ENCODE peak calls at places on chromosomes 13 and 19, in seven cellular contexts. One of them, this sample, is unnamed.

GRCh38 chr19:38719761-38720558 is 24.3 kb downstream of the CAPN12 start:
- DNase-seq in HCT116: no peak
- DNase-seq in GM12878: no peak
- DNase-seq in SK-N-SH: no peak
- DNase-seq in HepG2: no peak
- DNase-seq in K562: no peak
- DNase-seq in H1: no peak
- DNase-seq in this sample: no peak

GRCh38 chr13:42548731-42549554 is 25.0 kb upstream of the TNFSF11 start:
- DNase-seq in GM12878: peak; percentile 98
- DNase-seq in HCT116: no peak
- DNase-seq in H1: no peak
- DNase-seq in SK-N-SH: no peak
- DNase-seq in K562: no peak
- DNase-seq in HepG2: no peak
- DNase-seq in this sample: no peak

GRCh38 chr13:24502567-24503375 is 9.8 kb downstream of the PARP4 start:
- DNase-seq in H1: no peak
- DNase-seq in HepG2: peak; percentile 48
- DNase-seq in HCT116: peak; percentile 29
- DNase-seq in GM12878: no peak
- DNase-seq in SK-N-SH: no peak
- DNase-seq in K562: no peak
- DNase-seq in this sample: peak; percentile 9

GRCh38 chr19:52670046-52670445 is 31.9 kb upstream of the ZNF83 start:
- DNase-seq in HepG2: no peak
- DNase-seq in H1: no peak
- DNase-seq in HCT116: peak; percentile 75
- DNase-seq in GM12878: no peak
- DNase-seq in SK-N-SH: no peak
- DNase-seq in K562: no peak
- DNase-seq in this sample: no peak

GRCh38 chr19:1465191-1466016 is 13.6 kb downstream of the C19orf25 start:
- DNase-seq in HCT116: no peak
- DNase-seq in K562: no peak
- DNase-seq in H1: no peak
- DNase-seq in HepG2: no peak
- DNase-seq in SK-N-SH: no peak
- DNase-seq in GM12878: no peak
- DNase-seq in this sample: no peak

GRCh38 chr13:39835253-39835652 is 179.8 kb downstream of the COG6 start:
- DNase-seq in K562: no peak
- DNase-seq in HepG2: no peak
- DNase-seq in HCT116: no peak
- DNase-seq in SK-N-SH: no peak
- DNase-seq in GM12878: no peak
- DNase-seq in H1: no peak
- DNase-seq in this sample: peak; percentile 23

GRCh38 chr13:99320693-99321481 is 13.7 kb upstream of the GPR183 start:
- DNase-seq in K562: no peak
- DNase-seq in H1: no peak
- DNase-seq in HepG2: no peak
- DNase-seq in HCT116: peak; percentile 68
- DNase-seq in SK-N-SH: no peak
- DNase-seq in GM12878: no peak
- DNase-seq in this sample: no peak

GRCh38 chr19:1376415-1376805 is 7.3 kb upstream of the NDUFS7 start:
- DNase-seq in GM12878: no peak
- DNase-seq in K562: no peak
- DNase-seq in SK-N-SH: no peak
- DNase-seq in HCT116: no peak
- DNase-seq in HepG2: no peak
- DNase-seq in H1: no peak
- DNase-seq in this sample: no peak

GRCh38 chr19:19214892-19215291 is 3.1 kb downstream of the NCAN start:
- DNase-seq in GM12878: no peak
- DNase-seq in SK-N-SH: no peak
- DNase-seq in HCT116: no peak
- DNase-seq in H1: no peak
- DNase-seq in K562: peak; percentile 80
- DNase-seq in HepG2: peak; percentile 30
- DNase-seq in this sample: peak; percentile 37

GRCh38 chr19:13212759-13213330 is 62.6 kb downstream of the IER2 start:
- DNase-seq in K562: peak; percentile 83
- DNase-seq in HCT116: peak; percentile 56
- DNase-seq in SK-N-SH: peak; percentile 72
- DNase-seq in H1: no peak
- DNase-seq in GM12878: peak; percentile 20
- DNase-seq in HepG2: peak; percentile 58
- DNase-seq in this sample: no peak

GRCh38 chr13:101452519-101453485 is at the start of gene ITGBL1:
- DNase-seq in K562: no peak
- DNase-seq in HepG2: no peak
- DNase-seq in H1: no peak
- DNase-seq in GM12878: no peak
- DNase-seq in HCT116: no peak
- DNase-seq in SK-N-SH: peak; percentile 38
- DNase-seq in this sample: no peak

GRCh38 chr13:99357149-99357596 is 50.0 kb upstream of the GPR183 start:
- DNase-seq in H1: no peak
- DNase-seq in K562: peak; percentile 36
- DNase-seq in SK-N-SH: no peak
- DNase-seq in HepG2: no peak
- DNase-seq in HCT116: no peak
- DNase-seq in GM12878: peak; percentile 61
- DNase-seq in this sample: no peak

GRCh38 chr19:38735257-38735686 is 9.0 kb downstream of the CAPN12 start:
- DNase-seq in H1: no peak
- DNase-seq in HCT116: no peak
- DNase-seq in HepG2: no peak
- DNase-seq in K562: peak; percentile 63
- DNase-seq in GM12878: no peak
- DNase-seq in SK-N-SH: peak; percentile 81
- DNase-seq in this sample: no peak

GRCh38 chr13:46071590-46072249 is 19.2 kb upstream of the ZC3H13 start:
- DNase-seq in GM12878: peak; percentile 70
- DNase-seq in K562: no peak
- DNase-seq in SK-N-SH: no peak
- DNase-seq in HepG2: peak; percentile 43
- DNase-seq in H1: no peak
- DNase-seq in HCT116: no peak
- DNase-seq in this sample: no peak

GRCh38 chr19:43332058-43332922 is 21.2 kb upstream of the CD177 start:
- DNase-seq in K562: no peak
- DNase-seq in SK-N-SH: no peak
- DNase-seq in GM12878: no peak
- DNase-seq in HCT116: no peak
- DNase-seq in H1: no peak
- DNase-seq in HepG2: no peak
- DNase-seq in this sample: no peak

GRCh38 chr19:14686411-14686810 is 3.4 kb upstream of the ZNF333 start:
- DNase-seq in K562: no peak
- DNase-seq in SK-N-SH: no peak
- DNase-seq in H1: no peak
- DNase-seq in HCT116: peak; percentile 29
- DNase-seq in GM12878: no peak
- DNase-seq in HepG2: peak; percentile 8
- DNase-seq in this sample: peak; percentile 49

GRCh38 chr19:29771708-29772415 is 39.9 kb upstream of the CCNE1 start:
- DNase-seq in GM12878: no peak
- DNase-seq in H1: peak; percentile 41
- DNase-seq in HepG2: peak; percentile 41
- DNase-seq in SK-N-SH: peak; percentile 86
- DNase-seq in HCT116: peak; percentile 43
- DNase-seq in K562: peak; percentile 79
- DNase-seq in this sample: peak; percentile 74

GRCh38 chr13:34863360-34864135 is 78.5 kb upstream of the NBEA start:
- DNase-seq in HepG2: peak; percentile 3
- DNase-seq in HCT116: peak; percentile 68
- DNase-seq in K562: no peak
- DNase-seq in H1: no peak
- DNase-seq in SK-N-SH: no peak
- DNase-seq in GM12878: no peak
- DNase-seq in this sample: no peak

GRCh38 chr19:14349426-14349825 is 31.8 kb upstream of the ADGRE5 start:
- DNase-seq in HepG2: no peak
- DNase-seq in K562: peak; percentile 3
- DNase-seq in H1: no peak
- DNase-seq in SK-N-SH: no peak
- DNase-seq in HCT116: no peak
- DNase-seq in GM12878: no peak
- DNase-seq in this sample: no peak

GRCh38 chr13:109131698-109132257 is 502.4 kb downstream of the MYO16 start:
- DNase-seq in H1: no peak
- DNase-seq in HepG2: no peak
- DNase-seq in GM12878: peak; percentile 77
- DNase-seq in SK-N-SH: no peak
- DNase-seq in HCT116: no peak
- DNase-seq in K562: no peak
- DNase-seq in this sample: no peak

GRCh38 chr13:46622013-46622917 is 69.3 kb downstream of the LRCH1 start:
- DNase-seq in HCT116: no peak
- DNase-seq in HepG2: peak; percentile 10
- DNase-seq in GM12878: no peak
- DNase-seq in K562: no peak
- DNase-seq in H1: no peak
- DNase-seq in SK-N-SH: no peak
- DNase-seq in this sample: no peak

GRCh38 chr19:31589109-31589508 is 239.9 kb upstream of the TSHZ3 start:
- DNase-seq in H1: no peak
- DNase-seq in HepG2: no peak
- DNase-seq in K562: no peak
- DNase-seq in HCT116: no peak
- DNase-seq in GM12878: no peak
- DNase-seq in SK-N-SH: no peak
- DNase-seq in this sample: no peak
- TF ChIP-seq JUND in H1: no peak
- TF ChIP-seq JUND in HepG2: no peak
- TF ChIP-seq JUND in K562: no peak
- TF ChIP-seq JUND in HCT116: no peak
- TF ChIP-seq JUND in GM12878: no peak
- TF ChIP-seq JUND in SK-N-SH: no peak
- TF ChIP-seq JUND in this sample: no peak

DNA sequence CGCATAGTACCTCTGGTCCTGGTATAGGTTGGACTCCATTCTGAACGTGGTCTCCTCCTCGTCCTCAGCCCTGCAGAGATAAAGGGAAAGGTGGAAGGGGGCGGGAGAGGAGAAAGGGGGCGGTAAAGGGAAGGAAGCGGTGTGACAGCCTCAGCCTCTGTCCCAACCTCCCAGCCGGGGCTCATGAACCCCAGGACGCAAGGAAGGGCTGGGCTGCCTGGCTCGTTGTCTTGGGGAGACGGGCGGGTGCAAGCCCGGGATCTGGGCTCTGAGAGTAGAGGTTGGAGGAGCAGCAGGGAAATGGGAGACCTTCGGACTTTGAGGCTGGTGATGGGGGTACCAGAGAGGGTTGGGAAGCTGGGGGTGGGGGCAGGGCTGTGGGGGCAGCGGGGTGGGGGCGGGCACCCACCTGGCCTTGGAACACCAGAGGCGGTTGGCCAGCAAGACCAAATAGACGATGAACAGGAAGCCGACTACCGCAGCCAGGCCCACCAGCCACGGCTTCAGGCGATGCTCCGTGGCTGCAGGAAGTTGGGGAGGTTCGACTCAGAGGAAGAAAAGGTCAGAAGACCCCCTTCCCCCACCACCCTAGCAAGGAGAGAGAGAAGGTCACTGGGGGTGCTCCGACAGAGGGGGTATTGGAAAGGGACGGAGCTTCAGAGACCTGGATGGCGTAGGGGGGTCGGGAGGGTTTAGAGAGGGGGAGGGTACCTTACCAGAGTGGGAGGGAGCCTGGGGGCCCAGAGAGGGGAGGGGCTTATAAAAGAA is 1.7 kb downstream of the SMIM24 start:
- DNase-seq in H1: no peak
- DNase-seq in HCT116: no peak
- DNase-seq in K562: peak; percentile 25
- DNase-seq in HepG2: no peak
- DNase-seq in GM12878: no peak
- DNase-seq in SK-N-SH: no peak
- DNase-seq in this sample: no peak
- TF ChIP-seq JUND in H1: no peak
- TF ChIP-seq JUND in HCT116: no peak
- TF ChIP-seq JUND in K562: no peak
- TF ChIP-seq JUND in HepG2: no peak
- TF ChIP-seq JUND in GM12878: no peak
- TF ChIP-seq JUND in SK-N-SH: no peak
- TF ChIP-seq JUND in this sample: no peak

GRCh38 chr19:58450836-58451357 is 525 bp upstream of the ZNF324B start:
- DNase-seq in SK-N-SH: no peak
- DNase-seq in H1: no peak
- DNase-seq in GM12878: no peak
- DNase-seq in HCT116: no peak
- DNase-seq in K562: no peak
- DNase-seq in HepG2: no peak
- DNase-seq in this sample: no peak

GRCh38 chr19:58451358-58452101 is at the start of gene ZNF324B:
- DNase-seq in HepG2: peak; percentile 94
- DNase-seq in GM12878: peak; percentile 71
- DNase-seq in H1: peak; percentile 82
- DNase-seq in HCT116: peak; percentile 90
- DNase-seq in SK-N-SH: peak; percentile 97
- DNase-seq in K562: peak; percentile 93
- DNase-seq in this sample: peak; percentile 96

GRCh38 chr19:58456111-58456510 is 4.7 kb downstream of the ZNF324B start:
- DNase-seq in K562: no peak
- DNase-seq in HCT116: no peak
- DNase-seq in SK-N-SH: no peak
- DNase-seq in H1: no peak
- DNase-seq in HepG2: no peak
- DNase-seq in GM12878: no peak
- DNase-seq in this sample: no peak

GRCh38 chr19:58455306-58455705 is 3.9 kb downstream of the ZNF324B start:
- DNase-seq in HepG2: no peak
- DNase-seq in K562: no peak
- DNase-seq in H1: no peak
- DNase-seq in HCT116: no peak
- DNase-seq in GM12878: no peak
- DNase-seq in SK-N-SH: no peak
- DNase-seq in this sample: no peak

DNA sequence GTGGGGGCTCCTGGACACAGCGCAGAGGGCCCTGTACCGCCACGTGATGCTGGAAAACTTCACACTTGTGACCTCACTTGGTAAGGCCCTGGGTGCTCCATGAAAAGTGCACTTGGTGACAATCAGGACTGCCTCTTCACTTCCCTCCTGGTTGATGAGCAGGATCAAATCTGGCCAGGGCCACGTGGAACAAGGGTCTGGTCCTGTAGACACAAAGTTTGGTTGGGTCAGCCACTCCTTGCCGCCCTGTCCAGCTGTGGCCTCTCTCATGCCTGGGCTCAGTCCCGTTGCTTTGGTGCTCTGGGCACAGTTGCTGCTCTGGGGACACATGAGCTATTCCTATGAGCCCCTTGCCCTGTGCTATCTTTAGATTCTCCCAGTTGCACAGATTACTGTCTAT is 2.3 kb downstream of the ZNF324B start:
- DNase-seq in H1: no peak
- DNase-seq in HCT116: no peak
- DNase-seq in HepG2: no peak
- DNase-seq in GM12878: no peak
- DNase-seq in SK-N-SH: no peak
- DNase-seq in K562: no peak
- DNase-seq in this sample: no peak
- TF ChIP-seq JUND in H1: no peak
- TF ChIP-seq JUND in HCT116: no peak
- TF ChIP-seq JUND in HepG2: no peak
- TF ChIP-seq JUND in GM12878: no peak
- TF ChIP-seq JUND in SK-N-SH: no peak
- TF ChIP-seq JUND in K562: no peak
- TF ChIP-seq JUND in this sample: no peak

GRCh38 chr19:4972509-4973230 is 3.8 kb downstream of the KDM4B start:
- DNase-seq in HCT116: peak; percentile 40
- DNase-seq in H1: no peak
- DNase-seq in SK-N-SH: peak; percentile 10
- DNase-seq in HepG2: peak; percentile 74
- DNase-seq in GM12878: no peak
- DNase-seq in K562: no peak
- DNase-seq in this sample: peak; percentile 79
- TF ChIP-seq JUND in HCT116: no peak
- TF ChIP-seq JUND in H1: no peak
- TF ChIP-seq JUND in SK-N-SH: no peak
- TF ChIP-seq JUND in HepG2: no peak
- TF ChIP-seq JUND in GM12878: no peak
- TF ChIP-seq JUND in K562: no peak
- TF ChIP-seq JUND in this sample: no peak

This sample was measured in T47D.